ENCODE peak calls at places on chromosomes 11 and 22, in seven cellular contexts. J is GM23248; Z is lower lobe of right lung; I is activated naive CD4-positive, alpha-beta T cell; C is WTC11; X is coronary artery; D is activated naive CD8-positive, alpha-beta T cell treated with anti-CD3 and anti-CD28 coated beads, Interleukin-2, amount 10 ng/mL, durations not matched to agents 7 days and 5 days. R is an unnamed sample.

GRCh38 chr11:127766734-127767133 is 766.2 kb upstream of the KIRREL3 start:
- DNase-seq in Z (no peak), X (no peak), I (no peak), C (no peak), D (no peak), J (no peak), R (no peak)

GRCh38 chr11:12995211-12995610 is 13.9 kb upstream of the RASSF10 start:
- DNase-seq in X (no peak), I (no peak), C (no peak), Z (no peak), D (no peak), J (peak), R (no peak)

GRCh38 chr11:1201395-1202153 is 21.3 kb upstream of the MUC5B start:
- DNase-seq in X (no peak), Z (no peak), J (no peak), D (no peak), I (no peak), C (no peak), R (no peak)

GRCh38 chr11:66933508-66933907 is 24.7 kb downstream of the PC start:
- DNase-seq in Z (no peak), X (no peak), C (no peak), I (no peak), J (peak), D (no peak), R (no peak)

GRCh38 chr22:18906896-18907295 is 776 bp downstream of the DGCR6 start:
- DNase-seq in C (peak), J (no peak), Z (no peak), D (no peak), I (no peak), X (no peak), R (no peak)

GRCh38 chr11:13963169-13963948 is 836 bp downstream of the SPON1 start:
- DNase-seq in X (no peak), Z (peak), J (peak), D (peak), C (peak), I (peak), R (peak)

GRCh38 chr11:117180020-117180419 is 1.5 kb downstream of the SIDT2 start:
- DNase-seq in X (no peak), J (peak), Z (no peak), C (no peak), I (no peak), D (no peak), R (no peak)

GRCh38 chr11:77967121-77967520 is 27.3 kb downstream of the INTS4 start:
- DNase-seq in X (no peak), I (no peak), C (no peak), J (no peak), Z (no peak), D (no peak), R (no peak)

GRCh38 chr11:101390539-101390938 is 193.3 kb downstream of the TRPC6 start:
- DNase-seq in D (no peak), X (no peak), J (peak), I (no peak), C (no peak), Z (no peak), R (no peak)

GRCh38 chr11:113263458-113264095 is 50.8 kb upstream of the TTC12 start:
- DNase-seq in Z (no peak), J (no peak), I (no peak), D (no peak), X (no peak), C (no peak), R (no peak)

GRCh38 chr22:49933236-49933921 is 14.9 kb downstream of the CRELD2 start:
- DNase-seq in X (no peak), Z (no peak), J (no peak), C (no peak), I (no peak), D (no peak), R (no peak)

GRCh38 chr11:104106136-104106754 is 57.7 kb downstream of the PDGFD start:
- DNase-seq in I (no peak), Z (no peak), J (peak), X (no peak), D (no peak), C (no peak), R (no peak)